ENCODE peak calls at places on chromosomes 5 and 9, in ten cellular contexts. O is stimulated activated CD4-positive, alpha-beta T cell treated with anti-CD3 and anti-CD28 coated beads, Interleukin-1b, Interleukin-23, amount 100 ng/mL, for 4 hours; G is osteocyte; V is NCI-H1417 treated with DMSO at 0.1 percent for 48 hours; D is T-helper 2 cell; P is small intestine; R is Caki2; B is Kasumi-1; T is GM12865; X is mesendoderm. I is an unnamed sample.
A peak's percentile ranks its signal among the peaks of the same experiment; 100 is the strongest.

GRCh38 chr5:31378838-31379237 is 153.1 kb downstream of the DROSHA start:
- DNase-seq in O (no peak), G (no peak), V (no peak), D (no peak), P (no peak), R (no peak), B (no peak), T (no peak), X (no peak), I (no peak)

GRCh38 chr5:53373420-53374188 is 106.8 kb upstream of the FST start:
- DNase-seq in O (no peak), G (no peak), V (no peak), D (no peak), P (no peak), R (no peak), B (no peak), T (no peak), X (no peak), I (no peak)

GRCh38 chr5:151740958-151741373 is 17.5 kb downstream of the ATOX1 start:
- DNase-seq in O (no peak), G (no peak), V (no peak), D (no peak), P (no peak), R (peak; percentile 65), B (no peak), T (no peak), X (no peak), I (no peak)

GRCh38 chr9:133658442-133659431 is 22.6 kb downstream of the DBH start:
- DNase-seq in O (no peak), G (no peak), V (no peak), D (no peak), P (peak; percentile 70), R (peak; percentile 75), B (no peak), T (no peak), X (peak; percentile 19), I (no peak)

GRCh38 chr5:37208883-37209808 is 40.0 kb downstream of the CPLANE1 start:
- DNase-seq in O (no peak), G (no peak), V (no peak), D (peak; percentile 23), P (no peak), R (no peak), B (no peak), T (peak; percentile 64), X (no peak), I (no peak)

GRCh38 chr5:117805058-117805457 is 1183.3 kb downstream of the DTWD2 start:
- DNase-seq in O (no peak), G (no peak), V (no peak), D (no peak), P (no peak), R (no peak), B (no peak), T (no peak), X (no peak), I (no peak)

GRCh38 chr5:67672633-67673032 is 476.0 kb upstream of the CD180 start:
- DNase-seq in O (no peak), G (no peak), V (no peak), D (no peak), P (no peak), R (no peak), B (peak; percentile 53), T (no peak), X (no peak), I (no peak)

GRCh38 chr5:174457141-174457678 is 267.2 kb upstream of the MSX2 start:
- DNase-seq in O (no peak), G (no peak), V (no peak), D (no peak), P (no peak), R (no peak), B (no peak), T (no peak), X (peak; percentile 51), I (no peak)

GRCh38 chr9:105039180-105039799 is 111.3 kb upstream of the ABCA1 start:
- DNase-seq in O (no peak), G (no peak), V (no peak), D (no peak), P (no peak), R (no peak), B (no peak), T (no peak), X (no peak), I (no peak)

GRCh38 chr9:16964228-16964627 is 93.8 kb upstream of the BNC2 start:
- DNase-seq in O (no peak), G (no peak), V (no peak), D (no peak), P (no peak), R (peak; percentile 1), B (no peak), T (no peak), X (peak; percentile 52), I (no peak)

GRCh38 chr5:148147415-148147814 is 20.9 kb upstream of the SPINK14 start:
- DNase-seq in O (no peak), G (no peak), V (no peak), D (no peak), P (peak; percentile 3), R (no peak), B (no peak), T (no peak), X (no peak), I (no peak)

GRCh38 chr9:126614455-126615248 is 924 bp downstream of the LMX1B start:
- DNase-seq in O (no peak), G (no peak), V (no peak), D (no peak), P (no peak), R (no peak), B (no peak), T (no peak), X (no peak), I (no peak)

GRCh38 chr5:1437876-1438559 is 7.2 kb downstream of the SLC6A3 start:
- DNase-seq in O (no peak), G (peak; percentile 77), V (no peak), D (no peak), P (no peak), R (no peak), B (no peak), T (no peak), X (no peak), I (no peak)

I was measured in vagina.